ENCODE peak calls at places on chromosomes 1 and 21, in seven cellular contexts. Q, J, R, P, K, F and G are unnamed samples.

GRCh38 chr1:242185728-242186127 is 186.8 kb upstream of the MAP1LC3C start:
- DNase-seq in Q (no peak), J (no peak), R (no peak), P (no peak), K (no peak), F (no peak), G (no peak)

GRCh38 chr1:100502052-100502792 is 35.7 kb upstream of the GPR88 start:
- DNase-seq in Q (no peak), J (no peak), R (no peak), P (peak), K (no peak), F (no peak), G (no peak)

GRCh38 chr1:205438213-205439158 is 16.6 kb upstream of the LEMD1 start:
- DNase-seq in Q (peak), J (peak), R (peak), P (peak), K (peak), F (no peak), G (no peak)

GRCh38 chr1:44808938-44809917 is 905 bp downstream of the BTBD19 start:
- DNase-seq in Q (peak), J (no peak), R (peak), P (peak), K (peak), F (no peak), G (peak)

GRCh38 chr1:110098222-110099026 is 13.8 kb upstream of the UBL4B start:
- DNase-seq in Q (no peak), J (no peak), R (no peak), P (peak), K (no peak), F (no peak), G (no peak)

GRCh38 chr1:2379733-2380404 is 11.5 kb downstream of the MORN1 start:
- DNase-seq in Q (no peak), J (no peak), R (peak), P (no peak), K (peak), F (no peak), G (no peak)

GRCh38 chr1:69567847-69568434 is at the start of gene LRRC7:
- DNase-seq in Q (no peak), J (no peak), R (no peak), P (no peak), K (no peak), F (no peak), G (peak)

GRCh38 chr21:25911730-25912401 is 177.1 kb downstream of the GABPA start:
- DNase-seq in Q (no peak), J (no peak), R (no peak), P (no peak), K (peak), F (no peak), G (no peak)

GRCh38 chr1:11617314-11617713 is 36.9 kb downstream of the FBXO2 start:
- DNase-seq in Q (no peak), J (no peak), R (no peak), P (peak), K (no peak), F (no peak), G (no peak)

GRCh38 chr1:186082235-186082937 is 292.7 kb downstream of the TPR start:
- DNase-seq in Q (peak), J (peak), R (peak), P (peak), K (peak), F (peak), G (peak)

GRCh38 chr1:203807211-203807610 is 11.8 kb downstream of the ZBED6 start:
- DNase-seq in Q (no peak), J (no peak), R (no peak), P (no peak), K (no peak), F (peak), G (no peak)

GRCh38 chr1:172932981-172933380 is 117.8 kb downstream of the TNFSF18 start:
- DNase-seq in Q (no peak), J (no peak), R (no peak), P (peak), K (no peak), F (no peak), G (no peak)

GRCh38 chr1:197103295-197103694 is 36.2 kb upstream of the F13B start:
- DNase-seq in Q (no peak), J (no peak), R (no peak), P (no peak), K (no peak), F (no peak), G (no peak)

GRCh38 chr1:66399888-66400529 is 133.9 kb upstream of the SGIP1 start:
- DNase-seq in Q (no peak), J (no peak), R (no peak), P (no peak), K (no peak), F (no peak), G (no peak)

GRCh38 chr1:226064816-226065248 is 2.3 kb downstream of the H3-3A start:
- DNase-seq in Q (peak), J (peak), R (no peak), P (peak), K (peak), F (no peak), G (no peak)

GRCh38 chr1:153670859-153671622 is at the start of gene ILF2:
- DNase-seq in Q (peak), J (peak), R (peak), P (peak), K (peak), F (peak), G (peak)

DNA sequence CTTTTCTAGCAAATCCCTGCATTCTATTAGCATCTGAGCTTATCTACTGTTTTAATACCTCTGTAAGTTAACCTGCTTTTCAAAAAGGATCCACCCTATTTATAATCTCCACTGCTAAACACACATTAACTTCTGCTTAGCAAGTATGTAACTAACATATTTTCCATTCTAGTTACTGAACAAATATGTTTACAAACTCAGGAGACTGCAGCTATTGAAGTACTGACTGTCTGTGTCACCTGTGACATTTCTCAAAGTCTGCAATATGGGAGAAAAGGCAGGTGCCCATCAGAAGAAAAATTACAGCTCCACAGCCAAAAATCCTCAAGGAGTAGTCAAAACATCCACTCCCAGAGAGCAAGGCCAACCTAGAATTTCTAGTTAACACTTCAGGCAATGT is 88.3 kb downstream of the JAK1 start:
- DNase-seq in Q (no peak), J (no peak), R (no peak), P (no peak), K (no peak), F (no peak), G (no peak)
- H3K27ac ChIP-seq in Q (no peak), J (no peak), R (no peak), P (no peak), K (no peak), F (no peak), G (no peak)

GRCh38 chr1:19449454-19450228 is 35.7 kb downstream of the CAPZB start:
- DNase-seq in Q (no peak), J (no peak), R (no peak), P (no peak), K (no peak), F (no peak), G (no peak)

GRCh38 chr1:19447550-19447949 is 37.8 kb downstream of the CAPZB start:
- DNase-seq in Q (peak), J (no peak), R (no peak), P (no peak), K (no peak), F (no peak), G (no peak)

GRCh38 chr1:19450811-19451564 is 34.4 kb downstream of the CAPZB start:
- DNase-seq in Q (peak), J (no peak), R (no peak), P (peak), K (no peak), F (no peak), G (no peak)

GRCh38 chr1:19445417-19446342 is 39.7 kb downstream of the CAPZB start:
- DNase-seq in Q (no peak), J (no peak), R (no peak), P (peak), K (no peak), F (no peak), G (no peak)

DNA sequence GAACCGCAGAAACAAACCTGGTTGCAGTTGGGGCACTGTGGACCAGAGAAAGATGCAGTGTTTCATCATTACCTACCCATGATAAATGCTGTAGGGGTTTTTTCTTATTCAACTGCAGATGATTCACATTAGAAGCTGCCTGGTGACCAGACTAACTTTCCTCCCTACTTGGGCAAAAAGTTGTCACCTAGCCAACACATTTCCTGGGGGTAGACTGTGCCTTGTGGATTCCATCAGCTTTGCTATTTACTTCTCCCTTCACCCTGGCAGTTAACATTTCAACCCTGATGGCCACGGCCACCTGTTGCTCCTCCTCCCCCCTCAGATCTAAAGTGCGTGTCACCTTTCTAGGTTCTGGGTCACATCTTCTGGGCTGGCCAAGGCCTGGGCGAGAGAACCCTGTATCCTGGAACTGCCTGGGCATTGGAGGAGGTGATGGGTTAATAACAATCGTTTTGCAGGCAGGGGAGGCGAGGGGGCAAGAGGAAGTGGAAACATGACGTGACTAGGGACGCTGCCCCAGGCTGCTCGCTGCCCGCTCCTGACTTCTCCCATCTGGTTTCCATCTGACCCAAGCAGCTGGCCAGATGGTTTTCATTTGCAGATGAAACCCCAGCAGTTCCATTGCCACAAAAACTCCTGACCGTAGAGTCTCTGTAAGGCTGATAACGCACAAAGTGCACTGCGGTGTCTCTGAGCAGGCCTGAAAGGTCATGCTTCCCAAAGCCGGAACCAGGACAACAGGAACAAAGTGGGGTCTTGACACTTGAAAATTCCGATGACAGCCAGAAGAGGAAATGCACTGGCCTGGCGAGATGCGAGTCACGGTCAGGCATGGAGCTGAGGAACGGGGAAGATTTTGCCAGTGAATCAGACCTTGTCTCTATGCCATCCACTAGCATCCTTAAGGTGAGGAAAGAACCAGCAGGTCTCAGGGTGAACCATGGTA is 36.6 kb downstream of the CAPZB start:
- DNase-seq in Q (peak), J (peak), R (peak), P (peak), K (peak), F (no peak), G (peak)
- TF ChIP-seq EP300 in Q (no peak), J (peak), R (peak), P (no peak), K (peak), F (no peak), G (no peak)

DNA sequence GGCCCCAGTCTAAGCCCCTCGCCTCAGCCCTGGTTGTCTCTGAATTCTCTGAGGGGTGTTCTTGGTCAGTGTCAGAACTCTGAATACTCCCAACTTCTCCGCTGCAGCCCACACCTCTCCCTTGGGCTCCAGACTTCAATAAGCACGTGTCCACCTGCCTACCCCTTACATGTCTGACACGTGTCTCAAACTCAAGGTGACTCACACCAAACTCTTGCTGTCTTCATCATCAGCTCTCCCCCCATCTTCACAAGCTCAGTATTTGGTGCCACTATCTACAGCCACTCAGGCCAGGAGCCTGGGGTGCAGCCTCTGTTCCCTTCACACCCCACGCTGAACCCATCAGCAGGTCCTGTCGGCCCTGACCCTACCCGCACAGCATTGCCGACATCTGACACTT is 18.8 kb upstream of the UBXN10 start:
- DNase-seq in Q (no peak), J (no peak), R (no peak), P (no peak), K (no peak), F (no peak), G (no peak)
- H3K27ac ChIP-seq in Q (no peak), J (no peak), R (peak), P (no peak), K (no peak), F (no peak), G (no peak)

DNA sequence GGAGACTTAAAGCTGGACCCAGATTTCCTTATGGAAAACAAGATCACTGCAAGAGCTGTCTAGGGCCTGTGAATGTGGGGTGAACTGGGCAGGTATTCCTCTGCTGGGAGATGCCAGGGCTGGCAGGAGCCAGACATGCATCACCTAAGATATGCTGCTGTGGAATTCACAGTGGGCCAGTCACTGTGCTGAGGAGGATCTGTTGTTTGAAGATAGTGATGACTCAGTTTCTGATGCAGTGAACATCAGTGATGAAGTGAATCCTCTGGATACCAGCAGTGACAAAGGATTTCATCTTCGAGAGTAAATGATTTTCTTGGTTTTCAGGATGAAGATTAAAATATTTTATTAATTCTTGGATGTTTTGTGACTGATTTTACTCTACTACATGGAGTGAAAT is 29.9 kb upstream of the CAMSAP2 start:
- DNase-seq in Q (no peak), J (no peak), R (no peak), P (peak), K (no peak), F (no peak), G (no peak)
- TF ChIP-seq EP300 in Q (no peak), J (no peak), R (no peak), P (no peak), K (no peak), F (no peak), G (no peak)

DNA sequence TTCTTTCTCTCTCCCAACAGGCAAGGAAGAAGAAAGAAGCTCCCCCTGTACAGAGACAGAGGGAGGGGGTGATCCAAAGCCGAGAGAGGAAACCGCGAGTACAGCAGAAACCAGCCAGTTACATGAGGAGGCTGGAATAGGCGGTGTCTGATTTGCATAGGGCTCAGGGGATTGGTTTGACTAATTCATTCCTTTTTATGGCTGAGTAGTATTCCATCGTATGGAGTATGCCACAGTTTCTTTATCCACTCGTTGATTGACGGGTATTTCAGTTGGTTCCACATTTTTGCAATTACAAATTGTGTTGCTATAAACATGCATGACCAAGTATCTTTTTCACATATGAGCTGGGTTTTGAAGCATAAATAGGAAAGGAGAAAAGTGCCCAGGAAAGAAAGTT is 3.4 kb upstream of the GPX7 start:
- DNase-seq in Q (no peak), J (no peak), R (no peak), P (no peak), K (no peak), F (no peak), G (no peak)
- H3K27ac ChIP-seq in Q (no peak), J (no peak), R (no peak), P (no peak), K (no peak), F (no peak), G (no peak)

GRCh38 chr1:81730881-81731280 is 69.9 kb upstream of the ADGRL2 start:
- DNase-seq in Q (no peak), J (no peak), R (no peak), P (peak), K (no peak), F (no peak), G (no peak)

GRCh38 chr1:81733465-81733864 is 67.3 kb upstream of the ADGRL2 start:
- DNase-seq in Q (no peak), J (no peak), R (no peak), P (no peak), K (no peak), F (no peak), G (no peak)

GRCh38 chr1:81729239-81729638 is 71.5 kb upstream of the ADGRL2 start:
- DNase-seq in Q (no peak), J (no peak), R (no peak), P (no peak), K (no peak), F (no peak), G (no peak)

GRCh38 chr1:81729818-81730217 is 70.9 kb upstream of the ADGRL2 start:
- DNase-seq in Q (no peak), J (no peak), R (no peak), P (no peak), K (no peak), F (no peak), G (no peak)

DNA sequence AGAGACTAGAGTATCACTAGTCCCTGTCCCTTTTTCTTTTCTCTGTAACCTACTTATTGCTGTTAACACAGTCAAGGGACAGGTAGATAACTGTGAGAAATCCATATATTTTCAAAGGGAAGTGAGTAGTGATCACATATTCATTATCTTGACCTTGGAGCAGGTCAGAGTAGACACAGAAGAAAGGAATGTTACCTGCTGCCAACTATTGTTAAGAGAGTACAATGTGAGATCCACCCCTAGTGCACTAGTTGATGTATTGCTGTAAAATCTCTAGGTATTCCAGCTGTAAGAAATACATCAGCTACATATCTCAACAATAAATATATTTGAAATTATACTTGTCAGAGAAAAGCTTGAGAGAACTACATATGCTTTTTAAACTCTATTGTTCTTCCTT is 68.7 kb upstream of the ADGRL2 start:
- DNase-seq in Q (no peak), J (no peak), R (no peak), P (peak), K (no peak), F (no peak), G (no peak)
- TF ChIP-seq EP300 in Q (no peak), J (no peak), R (no peak), P (no peak), K (no peak), F (no peak), G (no peak)